ENCODE peak calls at places on chromosomes 4 and X, in nine cellular contexts. V, M, F, U, D, L, K, O and Y are unnamed samples.

GRCh38 chr4:7978489-7978888 is 38.8 kb upstream of the AFAP1 start:
- DNase-seq in V (no peak), M (no peak), F (no peak), U (no peak), D (no peak), L (no peak), K (no peak), O (no peak), Y (peak)

GRCh38 chr4:81988178-81988577 is 385.6 kb downstream of the HNRNPD start:
- DNase-seq in V (no peak), M (no peak), F (no peak), U (no peak), D (no peak), L (no peak), K (no peak), O (no peak), Y (no peak)

GRCh38 chrX:21374163-21374993 is at the start of gene CNKSR2:
- DNase-seq in V (peak), M (peak), F (peak), U (peak), D (peak), L (peak), K (peak), O (no peak), Y (no peak)

GRCh38 chrX:11363069-11363594 is 69.9 kb downstream of the AMELX start:
- DNase-seq in V (no peak), M (no peak), F (no peak), U (no peak), D (no peak), L (peak), K (no peak), O (no peak), Y (no peak)

GRCh38 chr4:48698029-48698901 is 81.8 kb downstream of the FRYL start:
- DNase-seq in V (peak), M (peak), F (no peak), U (no peak), D (no peak), L (no peak), K (peak), O (peak), Y (peak)

GRCh38 chr4:23930750-23931488 is 41.1 kb upstream of the PPARGC1A start:
- DNase-seq in V (no peak), M (peak), F (peak), U (no peak), D (no peak), L (no peak), K (peak), O (peak), Y (peak)

GRCh38 chr4:21726255-21726815 is 222.2 kb downstream of the KCNIP4 start:
- DNase-seq in V (no peak), M (peak), F (no peak), U (no peak), D (no peak), L (no peak), K (no peak), O (no peak), Y (no peak)

GRCh38 chr4:151674804-151675290 is 86.0 kb downstream of the GATB start:
- DNase-seq in V (no peak), M (no peak), F (peak), U (no peak), D (peak), L (no peak), K (peak), O (peak), Y (no peak)

GRCh38 chrX:76172325-76172887 is 456 bp upstream of the PBDC1 start:
- DNase-seq in V (no peak), M (no peak), F (no peak), U (no peak), D (no peak), L (no peak), K (no peak), O (no peak), Y (no peak)

GRCh38 chr4:140094701-140095420 is 59.1 kb downstream of the MAML3 start:
- DNase-seq in V (no peak), M (no peak), F (peak), U (no peak), D (no peak), L (no peak), K (no peak), O (no peak), Y (no peak)

GRCh38 chr4:148787831-148788477 is 345.7 kb upstream of the NR3C2 start:
- DNase-seq in V (no peak), M (no peak), F (no peak), U (no peak), D (no peak), L (no peak), K (peak), O (peak), Y (no peak)

GRCh38 chr4:114870987-114871386 is 242.4 kb downstream of the NDST4 start:
- DNase-seq in V (no peak), M (no peak), F (no peak), U (no peak), D (no peak), L (no peak), K (no peak), O (no peak), Y (no peak)

GRCh38 chr4:153570228-153570973 is 104.2 kb downstream of the TMEM131L start:
- DNase-seq in V (no peak), M (no peak), F (no peak), U (peak), D (no peak), L (no peak), K (no peak), O (no peak), Y (no peak)

GRCh38 chrX:135170877-135171519 is at the start of gene CT55:
- DNase-seq in V (peak), M (no peak), F (peak), U (no peak), D (no peak), L (no peak), K (no peak), O (no peak), Y (no peak)

GRCh38 chr4:143514432-143514831 is 930 bp downstream of the SMARCA5 start:
- DNase-seq in V (peak), M (peak), F (peak), U (peak), D (peak), L (peak), K (peak), O (peak), Y (peak)

GRCh38 chrX:53831662-53832635 is 145.4 kb upstream of the HUWE1 start:
- DNase-seq in V (peak), M (peak), F (peak), U (peak), D (peak), L (peak), K (peak), O (peak), Y (peak)

GRCh38 chrX:116436358-116436816 is at the start of gene SLC6A14:
- DNase-seq in V (no peak), M (no peak), F (no peak), U (no peak), D (no peak), L (no peak), K (no peak), O (no peak), Y (peak)

GRCh38 chr4:175776217-175776616 is 35.8 kb downstream of the GPM6A start:
- DNase-seq in V (no peak), M (no peak), F (no peak), U (no peak), D (no peak), L (no peak), K (no peak), O (no peak), Y (no peak)

GRCh38 chr4:8439914-8440490 is 521 bp downstream of the ACOX3 start:
- DNase-seq in V (peak), M (no peak), F (no peak), U (peak), D (no peak), L (no peak), K (no peak), O (peak), Y (no peak)

GRCh38 chr4:25098964-25099843 is 61.0 kb downstream of the SEPSECS start:
- DNase-seq in V (no peak), M (peak), F (peak), U (no peak), D (no peak), L (no peak), K (no peak), O (peak), Y (no peak)

GRCh38 chr4:147732516-147733193 is 767 bp downstream of the ARHGAP10 start:
- DNase-seq in V (peak), M (no peak), F (peak), U (peak), D (peak), L (peak), K (peak), O (peak), Y (peak)

GRCh38 chr4:148632476-148632875 is 190.3 kb upstream of the NR3C2 start:
- DNase-seq in V (no peak), M (no peak), F (no peak), U (no peak), D (no peak), L (no peak), K (no peak), O (no peak), Y (no peak)

GRCh38 chr4:82798168-82799005 is at the start of gene SCD5:
- DNase-seq in V (peak), M (no peak), F (peak), U (peak), D (peak), L (peak), K (peak), O (peak), Y (peak)

GRCh38 chr4:77432702-77433101 is 172.9 kb upstream of the CXCL13 start:
- DNase-seq in V (no peak), M (no peak), F (no peak), U (no peak), D (no peak), L (no peak), K (peak), O (no peak), Y (no peak)

GRCh38 chr4:47535567-47536147 is 50.6 kb downstream of the ATP10D start:
- DNase-seq in V (no peak), M (no peak), F (peak), U (no peak), D (no peak), L (no peak), K (no peak), O (no peak), Y (no peak)

GRCh38 chr4:155837203-155837796 is 28.8 kb downstream of the ASIC5 start:
- DNase-seq in V (no peak), M (no peak), F (no peak), U (no peak), D (no peak), L (no peak), K (no peak), O (no peak), Y (no peak)

GRCh38 chr4:99821918-99822503 is 5.4 kb downstream of the DAPP1 start:
- DNase-seq in V (no peak), M (no peak), F (no peak), U (peak), D (no peak), L (no peak), K (no peak), O (no peak), Y (no peak)

GRCh38 chr4:86359944-86360478 is at the start of gene MAPK10:
- DNase-seq in V (no peak), M (peak), F (peak), U (peak), D (peak), L (peak), K (peak), O (peak), Y (no peak)

GRCh38 chrX:84144281-84144680 is 43.7 kb downstream of the RPS6KA6 start:
- DNase-seq in V (no peak), M (no peak), F (no peak), U (no peak), D (no peak), L (no peak), K (no peak), O (no peak), Y (no peak)

DNA sequence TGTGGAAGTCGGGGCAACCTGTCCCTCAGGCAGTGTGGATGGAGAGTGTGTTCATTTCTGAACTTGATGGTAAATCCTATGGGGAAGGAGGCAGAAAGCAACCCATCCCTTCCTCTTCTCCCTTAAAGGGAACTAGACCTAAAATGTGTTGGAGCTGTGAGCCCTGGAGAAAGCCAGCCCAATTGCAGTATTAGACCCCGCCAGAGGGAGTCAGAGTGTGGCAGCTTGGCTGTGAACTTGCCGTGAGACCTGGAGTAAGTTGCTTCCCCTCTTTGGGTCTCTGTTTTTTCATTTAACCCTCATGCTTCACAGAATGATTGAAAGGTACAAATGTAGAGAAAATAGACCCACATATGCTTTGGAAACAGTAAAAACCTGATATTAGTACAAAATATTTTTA is 108.7 kb upstream of the PAK3 start:
- DNase-seq in V (no peak), M (no peak), F (no peak), U (no peak), D (no peak), L (no peak), K (peak), O (no peak), Y (no peak)
- TF ChIP-seq CTCF in V (peak), M (peak), F (peak), U (no peak), D (peak), L (no peak), K (peak), O (peak), Y (no peak)

GRCh38 chr4:95156452-95156765 is 392.4 kb downstream of the UNC5C start:
- DNase-seq in V (no peak), M (no peak), F (no peak), U (no peak), D (no peak), L (no peak), K (no peak), O (no peak), Y (no peak)
- TF ChIP-seq CTCF in V (peak), M (no peak), F (no peak), U (no peak), D (peak), L (no peak), K (no peak), O (no peak), Y (no peak)

DNA sequence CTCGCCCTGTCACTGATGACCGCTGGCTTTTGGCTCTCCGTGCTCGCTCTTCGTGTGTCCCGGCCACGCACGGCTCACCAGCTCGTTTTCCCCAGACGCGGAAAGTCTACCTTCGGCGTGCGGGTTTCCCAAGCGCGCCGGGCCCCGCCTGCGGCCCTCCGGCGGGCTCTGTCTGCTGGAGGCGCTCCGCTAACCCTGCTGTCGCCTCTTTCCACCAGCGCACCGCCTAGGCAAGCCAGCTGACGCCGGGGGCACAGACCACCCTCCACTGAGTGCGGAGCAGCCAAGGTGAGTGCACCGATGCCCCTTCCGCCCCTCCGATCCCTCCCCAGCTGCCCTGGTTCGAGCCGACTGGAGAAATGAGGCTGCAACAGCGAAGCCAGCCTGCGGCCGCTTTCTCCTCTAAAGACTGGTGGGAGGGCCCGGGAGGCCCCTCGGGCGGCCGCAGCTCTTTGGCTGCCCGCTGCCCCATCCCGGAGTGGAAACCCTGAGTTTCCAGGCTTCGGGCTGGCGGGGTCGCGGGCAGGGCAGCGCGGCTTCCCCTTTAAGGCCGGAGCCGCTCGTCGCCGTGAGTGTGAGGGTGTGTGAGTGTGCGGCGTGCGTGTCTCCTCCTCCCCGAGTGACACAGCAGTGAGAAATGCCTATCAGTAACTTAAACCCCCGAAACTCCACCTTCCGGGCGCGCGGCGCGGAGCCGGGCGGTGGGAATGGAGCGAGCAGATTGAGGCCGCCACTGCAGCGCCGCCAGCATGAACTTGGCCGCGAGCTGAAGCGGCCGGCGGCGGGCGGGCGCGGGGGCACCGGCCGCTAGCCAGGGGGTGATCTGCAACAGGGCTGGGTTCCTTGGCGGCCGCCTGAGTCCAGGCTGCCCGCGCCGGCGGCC is at the start of gene MAMLD1:
- DNase-seq in V (peak), M (peak), F (peak), U (no peak), D (peak), L (peak), K (peak), O (peak), Y (peak)
- TF ChIP-seq CTCF in V (no peak), M (no peak), F (peak), U (no peak), D (no peak), L (no peak), K (peak), O (peak), Y (no peak)

DNA sequence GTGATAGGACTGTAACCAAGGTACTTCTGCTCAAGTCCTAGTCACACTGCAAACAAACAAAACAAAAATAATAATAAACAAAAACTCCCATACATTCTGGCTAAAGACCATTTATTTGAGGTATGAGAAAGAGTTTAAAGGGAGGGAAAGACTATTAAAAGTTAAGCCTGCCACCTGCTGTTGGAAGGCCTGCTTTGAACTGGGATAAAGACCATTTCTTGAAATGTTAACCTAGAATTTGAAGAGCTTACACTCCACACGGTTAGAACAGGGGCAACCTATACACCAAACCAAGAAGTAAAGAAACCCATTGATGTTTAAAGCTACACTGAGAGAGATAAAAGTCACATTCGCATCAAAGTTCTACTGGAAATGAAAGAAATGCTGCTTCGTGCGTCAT is 548.7 kb upstream of the DIPK2B start:
- DNase-seq in V (peak), M (no peak), F (no peak), U (no peak), D (no peak), L (no peak), K (no peak), O (no peak), Y (no peak)
- TF ChIP-seq CTCF in V (peak), M (peak), F (peak), U (no peak), D (no peak), L (no peak), K (peak), O (peak), Y (no peak)

GRCh38 chrX:120840826-120841225 is 34.8 kb downstream of the CT47B1 start:
- DNase-seq in V (peak), M (peak), F (no peak), U (no peak), D (no peak), L (no peak), K (no peak), O (peak), Y (no peak)
- TF ChIP-seq CTCF in V (no peak), M (no peak), F (no peak), U (no peak), D (no peak), L (no peak), K (peak), O (peak), Y (no peak)